ENCODE peak calls at places on chromosomes 5 and 9, in nine cellular contexts. Z, B, A, N, L, O, V, E and W are unnamed samples.

GRCh38 chr5:122909470-122910100 is 64.2 kb downstream of the SNX24 start:
- DNase-seq in Z (no peak), B (no peak), A (no peak), N (no peak), L (peak; percentile 42), O (no peak), V (no peak), E (no peak), W (no peak)

GRCh38 chr9:132970306-132971062 is 8.0 kb upstream of the GFI1B start:
- DNase-seq in Z (no peak), B (no peak), A (no peak), N (no peak), L (no peak), O (no peak), V (no peak), E (no peak), W (no peak)

GRCh38 chr9:136754626-136755284 is 3.3 kb downstream of the LCN8 start:
- DNase-seq in Z (peak; percentile 32), B (no peak), A (no peak), N (no peak), L (no peak), O (no peak), V (no peak), E (no peak), W (no peak)

GRCh38 chr5:64147379-64147778 is 18.3 kb upstream of the RNF180 start:
- DNase-seq in Z (no peak), B (no peak), A (no peak), N (no peak), L (no peak), O (no peak), V (no peak), E (no peak), W (no peak)

GRCh38 chr5:158382473-158382872 is 523.5 kb upstream of the CLINT1 start:
- DNase-seq in Z (peak; percentile 83), B (peak; percentile 1), A (no peak), N (no peak), L (no peak), O (peak; percentile 35), V (no peak), E (no peak), W (peak; percentile 84)

GRCh38 chr5:180201051-180201987 is 7.7 kb downstream of the RASGEF1C start:
- DNase-seq in Z (peak; percentile 77), B (peak; percentile 42), A (peak; percentile 49), N (no peak), L (peak; percentile 61), O (no peak), V (peak; percentile 22), E (no peak), W (no peak)

GRCh38 chr9:19416143-19416542 is 7.3 kb downstream of the ACER2 start:
- DNase-seq in Z (no peak), B (no peak), A (no peak), N (no peak), L (no peak), O (no peak), V (no peak), E (no peak), W (no peak)

GRCh38 chr9:112041536-112042243 is 133.4 kb downstream of the SUSD1 start:
- DNase-seq in Z (peak; percentile 99), B (peak; percentile 84), A (no peak), N (no peak), L (no peak), O (no peak), V (no peak), E (no peak), W (peak; percentile 28)

GRCh38 chr5:167579701-167580045 is 711.8 kb upstream of the WWC1 start:
- DNase-seq in Z (no peak), B (no peak), A (no peak), N (no peak), L (no peak), O (no peak), V (no peak), E (no peak), W (no peak)

GRCh38 chr5:177973066-177973635 is 22.9 kb downstream of the PROP1 start:
- DNase-seq in Z (no peak), B (no peak), A (no peak), N (no peak), L (no peak), O (no peak), V (no peak), E (peak; percentile 7), W (no peak)

GRCh38 chr5:108561416-108562204 is 179.7 kb upstream of the FBXL17 start:
- DNase-seq in Z (no peak), B (no peak), A (no peak), N (no peak), L (no peak), O (no peak), V (no peak), E (no peak), W (no peak)

GRCh38 chr5:165244407-165244806 is 1739.0 kb downstream of the MAT2B start:
- DNase-seq in Z (no peak), B (no peak), A (no peak), N (no peak), L (no peak), O (no peak), V (no peak), E (no peak), W (no peak)

GRCh38 chr9:37904647-37905505 is 949 bp upstream of the SLC25A51 start:
- DNase-seq in Z (no peak), B (no peak), A (no peak), N (no peak), L (no peak), O (no peak), V (no peak), E (no peak), W (no peak)

GRCh38 chr5:77620404-77620803 is 18.1 kb downstream of the OTP start:
- DNase-seq in Z (peak; percentile 97), B (no peak), A (no peak), N (no peak), L (no peak), O (no peak), V (peak; percentile 2), E (no peak), W (no peak)

GRCh38 chr9:33381231-33381791 is 21.1 kb downstream of the AQP7 start:
- DNase-seq in Z (peak; percentile 96), B (no peak), A (peak; percentile 23), N (no peak), L (peak; percentile 51), O (no peak), V (no peak), E (no peak), W (no peak)

GRCh38 chr5:83488271-83488670 is 16.7 kb downstream of the VCAN start:
- DNase-seq in Z (peak; percentile 90), B (no peak), A (no peak), N (no peak), L (peak; percentile 18), O (no peak), V (no peak), E (no peak), W (no peak)

GRCh38 chr5:83492331-83492730 is 20.8 kb downstream of the VCAN start:
- DNase-seq in Z (no peak), B (no peak), A (no peak), N (no peak), L (no peak), O (no peak), V (no peak), E (no peak), W (no peak)

GRCh38 chr5:83487155-83487554 is 15.6 kb downstream of the VCAN start:
- DNase-seq in Z (no peak), B (no peak), A (no peak), N (no peak), L (no peak), O (no peak), V (no peak), E (no peak), W (no peak)

GRCh38 chr5:83488821-83489220 is 17.3 kb downstream of the VCAN start:
- DNase-seq in Z (no peak), B (no peak), A (no peak), N (no peak), L (no peak), O (no peak), V (no peak), E (no peak), W (no peak)

DNA sequence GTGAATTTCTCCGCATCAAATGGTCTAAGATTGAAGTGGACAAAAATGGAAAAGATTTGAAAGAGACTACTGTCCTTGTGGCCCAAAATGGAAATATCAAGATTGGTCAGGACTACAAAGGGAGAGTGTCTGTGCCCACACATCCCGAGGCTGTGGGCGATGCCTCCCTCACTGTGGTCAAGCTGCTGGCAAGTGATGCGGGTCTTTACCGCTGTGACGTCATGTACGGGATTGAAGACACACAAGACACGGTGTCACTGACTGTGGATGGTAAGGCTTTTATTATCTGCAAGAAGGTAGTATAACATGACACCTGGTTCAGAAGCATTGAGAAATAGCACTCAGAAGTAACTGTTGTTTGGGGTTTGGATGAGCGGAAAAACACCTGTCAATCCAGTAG is 18.7 kb downstream of the VCAN start:
- DNase-seq in Z (no peak), B (no peak), A (no peak), N (no peak), L (no peak), O (no peak), V (no peak), E (no peak), W (no peak)
- H3K4me1 ChIP-seq in Z (peaks cover 13% of the 10 kb centered on the region), B (no peaks in the 10 kb centered on the region), A (peaks cover 3% of the 10 kb centered on the region), N (no peaks in the 10 kb centered on the region), L (peaks cover 24% of the 10 kb centered on the region), O (no peaks in the 10 kb centered on the region), V (no peaks in the 10 kb centered on the region), E (no peaks in the 10 kb centered on the region), W (no peaks in the 10 kb centered on the region)

DNA sequence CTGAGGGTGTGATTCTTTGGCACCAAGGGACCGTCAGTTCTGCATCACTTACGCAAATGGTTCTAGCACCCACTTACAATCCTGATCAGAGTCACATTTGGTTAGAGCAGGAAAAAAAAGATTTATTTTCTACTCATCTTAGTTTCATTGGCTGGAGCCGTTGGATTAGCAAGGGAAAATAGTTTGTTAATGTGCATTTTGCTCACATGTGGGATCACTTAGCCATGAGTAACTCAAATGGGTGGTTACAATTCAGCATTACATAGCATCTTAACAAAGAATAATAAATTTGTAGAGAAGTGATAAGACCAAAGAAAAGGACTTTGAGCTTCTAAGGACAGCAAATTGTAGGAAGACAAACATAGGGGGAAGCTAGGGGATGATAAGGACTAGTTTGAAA is 216.9 kb downstream of the AUH start:
- DNase-seq in Z (no peak), B (no peak), A (no peak), N (no peak), L (no peak), O (no peak), V (no peak), E (no peak), W (no peak)
- H3K4me1 ChIP-seq in Z (no peaks in the 10 kb centered on the region), B (no peaks in the 10 kb centered on the region), A (peaks cover 4% of the 10 kb centered on the region), N (peaks cover 4% of the 10 kb centered on the region), L (peaks cover 23% of the 10 kb centered on the region), O (no peaks in the 10 kb centered on the region), V (peaks cover 19% of the 10 kb centered on the region), E (no peaks in the 10 kb centered on the region), W (no peaks in the 10 kb centered on the region)

DNA sequence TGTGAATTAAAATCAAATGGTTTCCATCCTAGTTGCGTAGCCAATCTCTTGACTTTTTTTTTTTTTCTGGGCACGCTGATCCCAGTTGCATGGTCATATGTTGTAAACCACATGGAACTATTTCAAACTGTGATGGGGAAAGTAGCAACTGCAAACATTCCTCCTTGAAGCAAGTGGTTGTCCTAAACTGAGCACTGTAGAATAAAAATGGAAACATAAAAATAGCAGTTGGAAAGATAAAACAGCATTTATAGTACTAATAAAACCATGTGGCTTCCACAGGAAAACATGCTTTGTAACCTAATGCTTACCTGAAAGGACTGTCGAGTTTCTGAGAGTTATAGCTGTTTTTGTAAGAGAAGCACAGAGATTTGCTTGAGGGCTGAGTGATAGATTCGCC is 136.4 kb downstream of the PBX3 start:
- DNase-seq in Z (no peak), B (no peak), A (no peak), N (no peak), L (no peak), O (no peak), V (no peak), E (no peak), W (no peak)
- H3K4me1 ChIP-seq in Z (peaks cover 2% of the 10 kb centered on the region), B (peaks cover 6% of the 10 kb centered on the region), A (peaks cover 2% of the 10 kb centered on the region), N (no peaks in the 10 kb centered on the region), L (peaks cover 37% of the 10 kb centered on the region), O (no peaks in the 10 kb centered on the region), V (no peaks in the 10 kb centered on the region), E (no peaks in the 10 kb centered on the region), W (peaks cover 57% of the 10 kb centered on the region)

GRCh38 chr5:152187668-152188067 is 217.4 kb downstream of the NMUR2 start:
- DNase-seq in Z (no peak), B (no peak), A (no peak), N (no peak), L (no peak), O (no peak), V (no peak), E (no peak), W (no peak)
- H3K4me1 ChIP-seq in Z (no peaks in the 10 kb centered on the region), B (no peaks in the 10 kb centered on the region), A (no peaks in the 10 kb centered on the region), N (no peaks in the 10 kb centered on the region), L (no peaks in the 10 kb centered on the region), O (no peaks in the 10 kb centered on the region), V (no peaks in the 10 kb centered on the region), E (no peaks in the 10 kb centered on the region), W (no peaks in the 10 kb centered on the region)